ENCODE peak calls at places on chromosomes 12 and 14, in six cellular contexts. L, J, D, B, T and G are unnamed samples.

GRCh38 chr12:3135522-3136461 is 58.6 kb downstream of the TSPAN9 start:
- DNase-seq in L (peak; percentile 89), J (no peak), D (peak; percentile 68), B (peak; percentile 74), T (no peak), G (no peak)

GRCh38 chr12:50042693-50043092 is 14.7 kb upstream of the ASIC1 start:
- DNase-seq in L (no peak), J (no peak), D (no peak), B (no peak), T (no peak), G (no peak)

GRCh38 chr12:115760231-115760630 is 517.3 kb downstream of the MED13L start:
- DNase-seq in L (no peak), J (no peak), D (no peak), B (no peak), T (no peak), G (no peak)

GRCh38 chr12:76080017-76080728 is 4.3 kb downstream of the NAP1L1 start:
- DNase-seq in L (no peak), J (no peak), D (no peak), B (peak; percentile 16), T (no peak), G (no peak)

GRCh38 chr12:75656650-75657049 is 145.2 kb upstream of the KRR1 start:
- DNase-seq in L (no peak), J (no peak), D (no peak), B (peak; percentile 73), T (no peak), G (no peak)

GRCh38 chr12:12985817-12986408 is 14.2 kb downstream of the HEBP1 start:
- DNase-seq in L (peak; percentile 58), J (no peak), D (peak; percentile 67), B (peak; percentile 58), T (no peak), G (peak; percentile 43)

GRCh38 chr12:52090291-52090690 is 10.8 kb downstream of the SMIM41 start:
- DNase-seq in L (no peak), J (no peak), D (no peak), B (no peak), T (no peak), G (peak; percentile 42)

GRCh38 chr12:1501001-1501400 is 93.4 kb downstream of the FBXL14 start:
- DNase-seq in L (no peak), J (no peak), D (no peak), B (no peak), T (no peak), G (no peak)

GRCh38 chr12:109739747-109740693 is 26.4 kb downstream of the FAM222A start:
- DNase-seq in L (no peak), J (peak; percentile 40), D (peak; percentile 47), B (no peak), T (peak; percentile 5), G (no peak)

GRCh38 chr12:27382924-27383323 is 50.3 kb downstream of the BMAL2 start:
- DNase-seq in L (no peak), J (no peak), D (no peak), B (no peak), T (no peak), G (no peak)

GRCh38 chr12:27383429-27384260 is 51.0 kb downstream of the BMAL2 start:
- DNase-seq in L (peak; percentile 76), J (peak; percentile 85), D (peak; percentile 77), B (peak; percentile 90), T (peak; percentile 64), G (peak; percentile 72)

GRCh38 chr12:27385756-27386155 is 53.1 kb downstream of the BMAL2 start:
- DNase-seq in L (no peak), J (no peak), D (no peak), B (no peak), T (no peak), G (no peak)

GRCh38 chr12:27384261-27384590 is 51.6 kb downstream of the BMAL2 start:
- DNase-seq in L (no peak), J (no peak), D (no peak), B (no peak), T (no peak), G (no peak)

GRCh38 chr12:27382126-27382795 is 49.6 kb downstream of the BMAL2 start:
- DNase-seq in L (no peak), J (no peak), D (no peak), B (no peak), T (no peak), G (no peak)
- H3K27ac ChIP-seq in L (no peak overlapping the region), J (no peak overlapping the region), D (no peak overlapping the region), B (no peak overlapping the region), T (no peak overlapping the region), G (no peak overlapping the region)

GRCh38 chr14:30582376-30582775 is 23.4 kb downstream of the G2E3 start:
- DNase-seq in L (no peak), J (no peak), D (no peak), B (no peak), T (no peak), G (no peak)

GRCh38 chr14:30581283-30581625 is 22.3 kb downstream of the G2E3 start:
- DNase-seq in L (no peak), J (no peak), D (no peak), B (no peak), T (no peak), G (no peak)

GRCh38 chr14:30584058-30584630 is 25.2 kb downstream of the G2E3 start:
- DNase-seq in L (no peak), J (no peak), D (no peak), B (no peak), T (no peak), G (no peak)

GRCh38 chr14:30585204-30585603 is 26.2 kb downstream of the G2E3 start:
- DNase-seq in L (no peak), J (no peak), D (no peak), B (no peak), T (no peak), G (no peak)

DNA sequence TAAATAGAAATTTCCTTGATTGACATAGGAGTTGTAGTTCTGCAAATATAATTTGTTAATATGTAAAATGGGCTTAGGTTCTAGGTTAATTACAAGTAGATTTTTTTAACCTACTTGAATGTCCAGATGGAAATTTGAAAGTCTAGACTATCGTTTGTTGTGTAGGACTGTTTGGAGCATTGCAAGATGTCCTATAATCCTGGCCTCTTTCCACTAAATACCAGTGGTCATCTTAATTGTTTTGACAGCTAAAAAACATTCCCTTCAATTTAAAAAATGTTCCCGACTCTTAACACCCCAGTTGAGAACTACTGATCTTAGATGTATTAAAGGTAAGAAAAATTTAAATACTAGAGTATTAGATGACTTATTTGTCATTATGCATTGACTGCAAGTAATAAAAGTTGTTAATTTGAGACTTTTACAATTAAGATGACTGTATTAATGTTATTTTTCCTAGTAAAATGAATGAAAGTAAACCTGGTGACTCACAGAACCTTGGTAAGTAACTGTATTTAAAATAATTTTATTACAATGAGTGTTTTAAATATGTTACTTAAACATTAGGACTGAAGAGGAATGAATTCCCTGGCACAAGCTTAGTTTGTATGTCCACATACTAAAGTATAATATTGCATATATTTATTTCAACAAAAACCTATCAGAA is 21.8 kb downstream of the G2E3 start:
- DNase-seq in L (no peak), J (no peak), D (no peak), B (no peak), T (no peak), G (no peak)
- H3K27ac ChIP-seq in L (no peak overlapping the region), J (no peak overlapping the region), D (no peak overlapping the region), B (no peak overlapping the region), T (no peak overlapping the region), G (no peak overlapping the region)

GRCh38 chr14:65278589-65278988 is 133.9 kb upstream of the FUT8 start:
- DNase-seq in L (no peak), J (no peak), D (no peak), B (no peak), T (no peak), G (no peak)
- H3K27ac ChIP-seq in L (no peak overlapping the region), J (no peak overlapping the region), D (no peak overlapping the region), B (no peak overlapping the region), T (no peak overlapping the region), G (no peak overlapping the region)

GRCh38 chr12:30515351-30515750 is 180.3 kb downstream of the IPO8 start:
- DNase-seq in L (no peak), J (no peak), D (no peak), B (peak; percentile 2), T (no peak), G (no peak)
- H3K27ac ChIP-seq in L (no peak overlapping the region), J (no peak overlapping the region), D (no peak overlapping the region), B (no peak overlapping the region), T (no peak overlapping the region), G (no peak overlapping the region)

GRCh38 chr14:68611611-68612010 is 181.3 kb downstream of the ZFP36L1 start:
- DNase-seq in L (no peak), J (peak; percentile 39), D (no peak), B (no peak), T (no peak), G (no peak)
- H3K27ac ChIP-seq in L (no peak overlapping the region), J (peak overlapping the region; percentile 77), D (no peak overlapping the region), B (no peak overlapping the region), T (peak overlapping the region; percentile 10), G (no peak overlapping the region)

GRCh38 chr12:56722832-56723231 is 2.3 kb downstream of the NACA start:
- DNase-seq in L (no peak), J (no peak), D (no peak), B (no peak), T (no peak), G (no peak)

GRCh38 chr12:56720696-56721615 is 4.1 kb downstream of the NACA start:
- DNase-seq in L (no peak), J (no peak), D (no peak), B (no peak), T (no peak), G (no peak)

GRCh38 chr12:56723889-56724659 is 1.0 kb downstream of the NACA start:
- DNase-seq in L (no peak), J (peak; percentile 34), D (no peak), B (peak; percentile 95), T (peak; percentile 44), G (peak; percentile 73)

GRCh38 chr12:56723352-56723751 is 1.7 kb downstream of the NACA start:
- DNase-seq in L (no peak), J (no peak), D (no peak), B (no peak), T (no peak), G (no peak)

GRCh38 chr12:56721721-56722120 is 3.4 kb downstream of the NACA start:
- DNase-seq in L (no peak), J (no peak), D (no peak), B (no peak), T (no peak), G (no peak)
- H3K27ac ChIP-seq in L (no peak overlapping the region), J (peak overlapping the region; percentile 60), D (no peak overlapping the region), B (peak overlapping the region; percentile 90), T (no peak overlapping the region), G (peak overlapping the region; percentile 54)